ENCODE peak calls at places on chromosomes 13 and 19, in four cellular contexts. B is kidney glomerular epithelial cell, G is GM12892, E is HTR-8/SVneo. W is an unnamed sample.

GRCh38 chr13:34970961-34971360 is 28.9 kb downstream of the NBEA start:
- DNase-seq in B (no peak), G (no peak), E (no peak), W (no peak)

GRCh38 chr19:46493236-46494114 is 2.2 kb downstream of the PNMA8B start:
- DNase-seq in B (no peak), G (no peak), E (no peak), W (no peak)

GRCh38 chr13:76732367-76732766 is 153.8 kb downstream of the KCTD12 start:
- DNase-seq in B (no peak), G (no peak), E (no peak), W (no peak)

GRCh38 chr13:35871561-35871960 is 259.6 kb downstream of the DCLK1 start:
- DNase-seq in B (no peak), G (no peak), E (no peak), W (no peak)

GRCh38 chr13:112056739-112057433 is 10.1 kb upstream of the SOX1 start:
- DNase-seq in B (no peak), G (no peak), E (no peak), W (no peak)

GRCh38 chr19:9877775-9878510 is 42.8 kb downstream of the PIN1 start:
- DNase-seq in B (no peak), G (no peak), E (no peak), W (peak)

GRCh38 chr19:31500921-31501320 is 151.7 kb upstream of the TSHZ3 start:
- DNase-seq in B (no peak), G (no peak), E (no peak), W (no peak)

GRCh38 chr13:29496241-29496712 is 99.2 kb downstream of the SLC7A1 start:
- DNase-seq in B (peak), G (no peak), E (no peak), W (peak)

GRCh38 chr13:20231839-20232555 is at the start of gene GJB6:
- DNase-seq in B (no peak), G (peak), E (no peak), W (no peak)

GRCh38 chr13:75650991-75651390 is 14.9 kb downstream of the LMO7 start:
- DNase-seq in B (no peak), G (no peak), E (no peak), W (no peak)

GRCh38 chr19:17680235-17680722 is 7.9 kb downstream of the UNC13A start:
- DNase-seq in B (no peak), G (peak), E (peak), W (peak)

GRCh38 chr13:112141643-112142400 is 74.9 kb downstream of the SOX1 start:
- DNase-seq in B (no peak), G (no peak), E (no peak), W (no peak)

GRCh38 chr19:46824887-46825730 is 25.5 kb downstream of the AP2S1 start:
- DNase-seq in B (no peak), G (no peak), E (no peak), W (no peak)

GRCh38 chr19:18768046-18768771 is 22.9 kb downstream of the COMP start:
- DNase-seq in B (no peak), G (no peak), E (no peak), W (no peak)

GRCh38 chr13:97810152-97810551 is 143.3 kb upstream of the IPO5 start:
- DNase-seq in B (peak), G (no peak), E (no peak), W (no peak)

GRCh38 chr19:4144666-4145261 is 8.7 kb upstream of the CREB3L3 start:
- DNase-seq in B (no peak), G (no peak), E (peak), W (peak)

GRCh38 chr19:43470288-43470687 is 4.9 kb upstream of the LYPD3 start:
- DNase-seq in B (no peak), G (no peak), E (no peak), W (peak)

GRCh38 chr13:49071341-49071937 is 95.7 kb downstream of the FNDC3A start:
- DNase-seq in B (no peak), G (no peak), E (no peak), W (no peak)

GRCh38 chr13:23828866-23829265 is 60.3 kb downstream of the MIPEP start:
- DNase-seq in B (no peak), G (no peak), E (no peak), W (peak)

GRCh38 chr13:44854264-44855060 is 134.8 kb downstream of the NUFIP1 start:
- DNase-seq in B (no peak), G (no peak), E (no peak), W (no peak)